ENCODE peak calls at places on chromosome 14, in nine cellular contexts. One of them, this sample, is unnamed.

GRCh38 chr14:61459229-61459628 is 137.8 kb downstream of the PRKCH start:
- DNase-seq in gastrocnemius medialis: no peak
- DNase-seq in dorsolateral prefrontal cortex: no peak
- DNase-seq in body of pancreas: no peak
- DNase-seq in GM12865: no peak
- DNase-seq in cardiac fibroblast: no peak
- DNase-seq in AG10803: no peak
- DNase-seq in left lung: no peak
- DNase-seq in WTC11: no peak
- DNase-seq in this sample: no peak

GRCh38 chr14:93311082-93311481 is 21.8 kb downstream of the BTBD7 start:
- DNase-seq in gastrocnemius medialis: no peak
- DNase-seq in left lung: no peak
- DNase-seq in dorsolateral prefrontal cortex: no peak
- DNase-seq in WTC11: no peak
- DNase-seq in body of pancreas: no peak
- DNase-seq in AG10803: no peak
- DNase-seq in cardiac fibroblast: no peak
- DNase-seq in GM12865: no peak
- DNase-seq in this sample: no peak

GRCh38 chr14:52960627-52961026 is 9.8 kb upstream of the FERMT2 start:
- DNase-seq in cardiac fibroblast: no peak
- DNase-seq in AG10803: no peak
- DNase-seq in body of pancreas: no peak
- DNase-seq in GM12865: peak
- DNase-seq in dorsolateral prefrontal cortex: no peak
- DNase-seq in gastrocnemius medialis: no peak
- DNase-seq in left lung: no peak
- DNase-seq in WTC11: no peak
- DNase-seq in this sample: no peak

GRCh38 chr14:47539065-47539464 is 136.3 kb downstream of the MDGA2 start:
- DNase-seq in GM12865: no peak
- DNase-seq in dorsolateral prefrontal cortex: peak
- DNase-seq in left lung: no peak
- DNase-seq in AG10803: no peak
- DNase-seq in cardiac fibroblast: no peak
- DNase-seq in gastrocnemius medialis: no peak
- DNase-seq in WTC11: no peak
- DNase-seq in body of pancreas: no peak
- DNase-seq in this sample: no peak

GRCh38 chr14:70188608-70189540 is at the start of gene SLC8A3:
- DNase-seq in cardiac fibroblast: peak
- DNase-seq in dorsolateral prefrontal cortex: peak
- DNase-seq in GM12865: peak
- DNase-seq in gastrocnemius medialis: peak
- DNase-seq in body of pancreas: peak
- DNase-seq in AG10803: peak
- DNase-seq in WTC11: peak
- DNase-seq in left lung: no peak
- DNase-seq in this sample: no peak

GRCh38 chr14:55975281-55975905 is 142.8 kb upstream of the PELI2 start:
- DNase-seq in left lung: no peak
- DNase-seq in body of pancreas: no peak
- DNase-seq in cardiac fibroblast: no peak
- DNase-seq in AG10803: no peak
- DNase-seq in dorsolateral prefrontal cortex: no peak
- DNase-seq in gastrocnemius medialis: no peak
- DNase-seq in GM12865: no peak
- DNase-seq in WTC11: no peak
- DNase-seq in this sample: no peak

GRCh38 chr14:64507376-64508156 is 3.0 kb downstream of the ZBTB1 start:
- DNase-seq in body of pancreas: no peak
- DNase-seq in cardiac fibroblast: peak
- DNase-seq in AG10803: no peak
- DNase-seq in dorsolateral prefrontal cortex: no peak
- DNase-seq in left lung: no peak
- DNase-seq in gastrocnemius medialis: peak
- DNase-seq in WTC11: no peak
- DNase-seq in GM12865: peak
- DNase-seq in this sample: no peak

GRCh38 chr14:28656704-28657255 is 109.8 kb upstream of the FOXG1 start:
- DNase-seq in WTC11: no peak
- DNase-seq in AG10803: no peak
- DNase-seq in left lung: no peak
- DNase-seq in cardiac fibroblast: no peak
- DNase-seq in gastrocnemius medialis: no peak
- DNase-seq in GM12865: no peak
- DNase-seq in body of pancreas: no peak
- DNase-seq in dorsolateral prefrontal cortex: no peak
- DNase-seq in this sample: no peak

GRCh38 chr14:33404054-33404453 is 465.4 kb downstream of the NPAS3 start:
- DNase-seq in left lung: no peak
- DNase-seq in dorsolateral prefrontal cortex: no peak
- DNase-seq in AG10803: peak
- DNase-seq in cardiac fibroblast: peak
- DNase-seq in body of pancreas: no peak
- DNase-seq in GM12865: no peak
- DNase-seq in WTC11: no peak
- DNase-seq in gastrocnemius medialis: no peak
- DNase-seq in this sample: no peak

GRCh38 chr14:26598081-26598671 is 343 bp upstream of the NOVA1 start:
- DNase-seq in GM12865: no peak
- DNase-seq in gastrocnemius medialis: peak
- DNase-seq in cardiac fibroblast: peak
- DNase-seq in dorsolateral prefrontal cortex: peak
- DNase-seq in WTC11: peak
- DNase-seq in left lung: peak
- DNase-seq in AG10803: peak
- DNase-seq in body of pancreas: peak
- DNase-seq in this sample: no peak

GRCh38 chr14:53608369-53608768 is 348.3 kb downstream of the BMP4 start:
- DNase-seq in dorsolateral prefrontal cortex: no peak
- DNase-seq in WTC11: no peak
- DNase-seq in left lung: no peak
- DNase-seq in gastrocnemius medialis: peak
- DNase-seq in AG10803: no peak
- DNase-seq in body of pancreas: no peak
- DNase-seq in cardiac fibroblast: no peak
- DNase-seq in GM12865: peak
- DNase-seq in this sample: no peak

GRCh38 chr14:50082784-50083466 is 33.4 kb downstream of the VCPKMT start:
- DNase-seq in gastrocnemius medialis: no peak
- DNase-seq in left lung: peak
- DNase-seq in AG10803: no peak
- DNase-seq in GM12865: peak
- DNase-seq in body of pancreas: no peak
- DNase-seq in dorsolateral prefrontal cortex: no peak
- DNase-seq in WTC11: no peak
- DNase-seq in cardiac fibroblast: no peak
- DNase-seq in this sample: peak

GRCh38 chr14:39434401-39434800 is 2.2 kb upstream of the FBXO33 start:
- DNase-seq in gastrocnemius medialis: no peak
- DNase-seq in cardiac fibroblast: no peak
- DNase-seq in left lung: no peak
- DNase-seq in GM12865: no peak
- DNase-seq in WTC11: no peak
- DNase-seq in AG10803: no peak
- DNase-seq in body of pancreas: no peak
- DNase-seq in dorsolateral prefrontal cortex: no peak
- DNase-seq in this sample: no peak

GRCh38 chr14:79583738-79584405 is 627.4 kb downstream of the DIO2 start:
- DNase-seq in AG10803: peak
- DNase-seq in body of pancreas: no peak
- DNase-seq in left lung: no peak
- DNase-seq in gastrocnemius medialis: no peak
- DNase-seq in WTC11: no peak
- DNase-seq in GM12865: no peak
- DNase-seq in cardiac fibroblast: peak
- DNase-seq in dorsolateral prefrontal cortex: no peak
- DNase-seq in this sample: no peak

GRCh38 chr14:73402579-73402978 is 55.8 kb downstream of the NUMB start:
- DNase-seq in dorsolateral prefrontal cortex: no peak
- DNase-seq in left lung: no peak
- DNase-seq in cardiac fibroblast: no peak
- DNase-seq in WTC11: no peak
- DNase-seq in gastrocnemius medialis: no peak
- DNase-seq in AG10803: no peak
- DNase-seq in GM12865: peak
- DNase-seq in body of pancreas: no peak
- DNase-seq in this sample: no peak

GRCh38 chr14:60621386-60621785 is 27.9 kb downstream of the SIX1 start:
- DNase-seq in AG10803: no peak
- DNase-seq in cardiac fibroblast: no peak
- DNase-seq in gastrocnemius medialis: no peak
- DNase-seq in GM12865: no peak
- DNase-seq in left lung: no peak
- DNase-seq in body of pancreas: no peak
- DNase-seq in WTC11: no peak
- DNase-seq in dorsolateral prefrontal cortex: no peak
- DNase-seq in this sample: no peak

GRCh38 chr14:22560638-22561365 is 28.2 kb downstream of the DAD1 start:
- DNase-seq in cardiac fibroblast: no peak
- DNase-seq in GM12865: no peak
- DNase-seq in gastrocnemius medialis: no peak
- DNase-seq in AG10803: no peak
- DNase-seq in left lung: no peak
- DNase-seq in dorsolateral prefrontal cortex: no peak
- DNase-seq in body of pancreas: peak
- DNase-seq in WTC11: no peak
- DNase-seq in this sample: no peak

GRCh38 chr14:77607741-77608302 is 8.6 kb downstream of the SPTLC2 start:
- DNase-seq in left lung: no peak
- DNase-seq in AG10803: no peak
- DNase-seq in dorsolateral prefrontal cortex: no peak
- DNase-seq in gastrocnemius medialis: no peak
- DNase-seq in GM12865: peak
- DNase-seq in WTC11: no peak
- DNase-seq in body of pancreas: no peak
- DNase-seq in cardiac fibroblast: no peak
- DNase-seq in this sample: no peak

GRCh38 chr14:67674139-67674479 is 323 bp downstream of the VTI1B start:
- DNase-seq in AG10803: peak
- DNase-seq in dorsolateral prefrontal cortex: peak
- DNase-seq in body of pancreas: peak
- DNase-seq in WTC11: peak
- DNase-seq in GM12865: peak
- DNase-seq in cardiac fibroblast: peak
- DNase-seq in left lung: peak
- DNase-seq in gastrocnemius medialis: peak
- DNase-seq in this sample: peak

GRCh38 chr14:104135121-104135903 is 3.1 kb upstream of the KIF26A start:
- DNase-seq in dorsolateral prefrontal cortex: no peak
- DNase-seq in GM12865: peak
- DNase-seq in left lung: peak
- DNase-seq in gastrocnemius medialis: no peak
- DNase-seq in WTC11: peak
- DNase-seq in AG10803: no peak
- DNase-seq in body of pancreas: no peak
- DNase-seq in cardiac fibroblast: no peak
- DNase-seq in this sample: no peak
- TF ChIP-seq CTCF in dorsolateral prefrontal cortex: no peak
- TF ChIP-seq CTCF in GM12865: no peak
- TF ChIP-seq CTCF in left lung: no peak
- TF ChIP-seq CTCF in gastrocnemius medialis: no peak
- TF ChIP-seq CTCF in WTC11: peak
- TF ChIP-seq CTCF in AG10803: no peak
- TF ChIP-seq CTCF in body of pancreas: no peak
- TF ChIP-seq CTCF in cardiac fibroblast: peak
- TF ChIP-seq CTCF in this sample: no peak

DNA sequence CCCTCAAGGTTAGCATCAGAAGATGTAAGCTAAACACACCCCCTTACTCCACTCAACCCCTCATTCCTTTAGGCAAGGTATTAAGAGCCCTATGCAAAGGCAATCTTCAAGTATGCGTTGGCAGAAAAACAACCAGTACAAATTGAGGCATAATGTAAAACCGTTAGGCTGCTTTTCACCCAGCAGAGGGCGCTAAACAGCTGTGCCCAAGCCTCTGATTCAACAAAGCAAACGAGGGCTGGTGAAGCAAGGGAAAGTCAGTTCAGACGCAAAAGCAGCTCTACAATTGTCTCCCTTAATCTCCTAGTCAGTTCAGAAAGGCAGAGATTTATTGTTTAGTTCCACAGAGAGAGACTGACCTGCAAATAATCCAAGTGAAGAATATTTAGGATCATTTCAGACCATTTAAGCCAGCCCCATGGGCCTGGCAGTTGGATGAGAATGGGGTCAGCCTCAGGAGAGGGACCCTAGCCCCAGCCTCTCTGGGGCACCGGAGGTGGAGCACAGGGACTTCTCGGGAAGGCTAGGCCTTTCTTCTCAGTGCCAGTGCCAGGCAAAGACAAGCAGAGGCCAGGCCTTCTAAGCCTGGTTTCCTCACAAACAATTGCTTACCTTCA is 23.5 kb downstream of the DCAF5 start:
- DNase-seq in cardiac fibroblast: peak
- DNase-seq in WTC11: peak
- DNase-seq in body of pancreas: peak
- DNase-seq in left lung: peak
- DNase-seq in AG10803: peak
- DNase-seq in GM12865: peak
- DNase-seq in gastrocnemius medialis: peak
- DNase-seq in dorsolateral prefrontal cortex: peak
- DNase-seq in this sample: peak
- TF ChIP-seq CTCF in cardiac fibroblast: peak
- TF ChIP-seq CTCF in WTC11: peak
- TF ChIP-seq CTCF in body of pancreas: peak
- TF ChIP-seq CTCF in left lung: peak
- TF ChIP-seq CTCF in AG10803: peak
- TF ChIP-seq CTCF in GM12865: peak
- TF ChIP-seq CTCF in gastrocnemius medialis: peak
- TF ChIP-seq CTCF in dorsolateral prefrontal cortex: peak
- TF ChIP-seq CTCF in this sample: peak

GRCh38 chr14:36069535-36069900 is 107.0 kb downstream of the PTCSC3 start:
- DNase-seq in dorsolateral prefrontal cortex: no peak
- DNase-seq in gastrocnemius medialis: no peak
- DNase-seq in GM12865: peak
- DNase-seq in AG10803: peak
- DNase-seq in WTC11: peak
- DNase-seq in cardiac fibroblast: peak
- DNase-seq in left lung: peak
- DNase-seq in body of pancreas: peak
- DNase-seq in this sample: no peak
- TF ChIP-seq CTCF in dorsolateral prefrontal cortex: peak
- TF ChIP-seq CTCF in gastrocnemius medialis: no peak
- TF ChIP-seq CTCF in GM12865: peak
- TF ChIP-seq CTCF in AG10803: peak
- TF ChIP-seq CTCF in WTC11: peak
- TF ChIP-seq CTCF in cardiac fibroblast: peak
- TF ChIP-seq CTCF in left lung: peak
- TF ChIP-seq CTCF in body of pancreas: peak
- TF ChIP-seq CTCF in this sample: no peak

DNA sequence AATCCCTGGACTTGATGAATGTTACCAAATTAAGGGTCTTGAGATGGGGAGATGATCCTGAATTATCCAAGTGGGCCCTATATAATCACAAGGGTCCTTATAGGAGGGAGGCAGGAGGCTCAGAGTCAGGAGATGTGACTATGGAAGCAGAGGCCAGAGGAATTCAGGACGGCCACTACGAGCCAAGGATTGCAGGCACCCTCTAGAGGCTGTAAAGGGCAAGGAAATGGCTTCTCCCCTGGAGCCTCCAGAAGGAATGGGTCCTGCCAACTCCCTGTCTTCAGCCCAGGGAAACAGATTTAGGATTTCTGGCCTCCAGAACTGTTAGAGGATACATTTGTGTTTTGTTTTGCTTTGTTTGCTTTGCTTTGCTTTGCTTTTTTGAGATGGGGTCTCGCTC is 8.8 kb downstream of the BDKRB1 start:
- DNase-seq in gastrocnemius medialis: no peak
- DNase-seq in GM12865: no peak
- DNase-seq in cardiac fibroblast: peak
- DNase-seq in body of pancreas: no peak
- DNase-seq in left lung: no peak
- DNase-seq in AG10803: peak
- DNase-seq in dorsolateral prefrontal cortex: no peak
- DNase-seq in WTC11: peak
- DNase-seq in this sample: no peak
- TF ChIP-seq CTCF in gastrocnemius medialis: no peak
- TF ChIP-seq CTCF in GM12865: no peak
- TF ChIP-seq CTCF in cardiac fibroblast: peak
- TF ChIP-seq CTCF in body of pancreas: no peak
- TF ChIP-seq CTCF in left lung: peak
- TF ChIP-seq CTCF in AG10803: peak
- TF ChIP-seq CTCF in dorsolateral prefrontal cortex: peak
- TF ChIP-seq CTCF in WTC11: no peak
- TF ChIP-seq CTCF in this sample: no peak

This sample was measured in activated B cell treated with CpG ODN at 0.5 μM for 24 hours.